ENCODE peak calls at places on chromosomes 13 and 19, in seven cellular contexts. G is colonic mucosa, Z is GOT3, I is K562, O is globus pallidus, W is GM10248, E is NCI-H1092. B is an unnamed sample.

GRCh38 chr19:17346109-17346671 is 8.8 kb downstream of the GTPBP3 start:
- DNase-seq in G (peak; percentile 80), Z (peak; percentile 14), I (peak; percentile 88), O (no peak), W (peak; percentile 89), E (peak; percentile 52), B (no peak)

GRCh38 chr13:32092471-32092870 is 60.9 kb downstream of the FRY start:
- DNase-seq in G (no peak), Z (no peak), I (no peak), O (no peak), W (no peak), E (no peak), B (no peak)

GRCh38 chr19:48738557-48739399 is 1.6 kb downstream of the RASIP1 start:
- DNase-seq in G (peak; percentile 99), Z (peak; percentile 51), I (peak; percentile 98), O (peak; percentile 67), W (peak; percentile 99), E (peak; percentile 78), B (peak; percentile 95)

GRCh38 chr19:38851622-38852230 is 1.9 kb upstream of the HNRNPL start:
- DNase-seq in G (peak; percentile 96), Z (peak; percentile 63), I (peak; percentile 91), O (peak; percentile 93), W (peak; percentile 91), E (peak; percentile 51), B (peak; percentile 96)

GRCh38 chr19:2051771-2052704 is 994 bp upstream of the MKNK2 start:
- DNase-seq in G (peak; percentile 78), Z (no peak), I (no peak), O (no peak), W (no peak), E (no peak), B (peak; percentile 83)

GRCh38 chr19:15400521-15401396 is 18.0 kb downstream of the AKAP8L start:
- DNase-seq in G (no peak), Z (no peak), I (no peak), O (no peak), W (no peak), E (no peak), B (no peak)

GRCh38 chr13:36006347-36006746 is 124.8 kb downstream of the DCLK1 start:
- DNase-seq in G (no peak), Z (no peak), I (no peak), O (no peak), W (no peak), E (no peak), B (no peak)

GRCh38 chr13:81172603-81173002 is 831.7 kb upstream of the SPRY2 start:
- DNase-seq in G (no peak), Z (no peak), I (no peak), O (no peak), W (no peak), E (no peak), B (no peak)

GRCh38 chr13:98462946-98463345 is 114.0 kb downstream of the STK24 start:
- DNase-seq in G (no peak), Z (no peak), I (no peak), O (no peak), W (no peak), E (no peak), B (no peak)

GRCh38 chr19:57566396-57567256 is 7.0 kb upstream of the ZNF550 start:
- DNase-seq in G (no peak), Z (no peak), I (no peak), O (no peak), W (no peak), E (no peak), B (no peak)

GRCh38 chr19:33273881-33274662 is 28.3 kb downstream of the CEBPA start:
- DNase-seq in G (peak; percentile 84), Z (no peak), I (no peak), O (no peak), W (no peak), E (no peak), B (no peak)

GRCh38 chr13:113904411-113904810 is 40.5 kb upstream of the GAS6 start:
- DNase-seq in G (peak; percentile 44), Z (no peak), I (no peak), O (peak; percentile 58), W (no peak), E (no peak), B (peak; percentile 53)